ENCODE peak calls at places on chromosome 7, in seven cellular contexts. S is colonic mucosa; E is adrenal gland; Z is CD8-positive, alpha-beta memory T cell; V is neuronal stem cell; N is aorta; C is naive thymus-derived CD4-positive, alpha-beta T cell. H is an unnamed sample.
A peak's percentile ranks its signal among the peaks of the same experiment; 100 is the strongest.

GRCh38 chr7:22860784-22861482 is 38.3 kb upstream of the TOMM7 start:
- DNase-seq in S (no peak), E (no peak), Z (no peak), V (no peak), N (no peak), C (no peak), H (no peak)

GRCh38 chr7:47568569-47568968 is 13.3 kb downstream of the TNS3 start:
- DNase-seq in S (no peak), E (peak; percentile 81), Z (no peak), V (no peak), N (peak; percentile 68), C (no peak), H (peak; percentile 87)

GRCh38 chr7:116990056-116990455 is 36.8 kb downstream of the ST7 start:
- DNase-seq in S (peak; percentile 25), E (no peak), Z (no peak), V (no peak), N (no peak), C (no peak), H (no peak)

GRCh38 chr7:85851571-85852193 is 664.8 kb upstream of the SEMA3D start:
- DNase-seq in S (no peak), E (no peak), Z (no peak), V (peak; percentile 29), N (no peak), C (no peak), H (no peak)

GRCh38 chr7:132292803-132293202 is 283.5 kb downstream of the PLXNA4 start:
- DNase-seq in S (no peak), E (no peak), Z (no peak), V (no peak), N (no peak), C (no peak), H (no peak)

GRCh38 chr7:136049117-136049516 is 72.0 kb upstream of the MTPN start:
- DNase-seq in S (no peak), E (no peak), Z (no peak), V (no peak), N (no peak), C (no peak), H (no peak)

GRCh38 chr7:74228951-74229900 is 19.4 kb downstream of the LAT2 start:
- DNase-seq in S (no peak), E (no peak), Z (no peak), V (no peak), N (no peak), C (no peak), H (no peak)

GRCh38 chr7:44222776-44223261 is 22.0 kb downstream of the YKT6 start:
- DNase-seq in S (no peak), E (no peak), Z (no peak), V (no peak), N (peak; percentile 15), C (no peak), H (peak; percentile 72)

GRCh38 chr7:133784421-133785045 is 342.6 kb upstream of the LRGUK start:
- DNase-seq in S (no peak), E (no peak), Z (no peak), V (no peak), N (no peak), C (no peak), H (no peak)

DNA sequence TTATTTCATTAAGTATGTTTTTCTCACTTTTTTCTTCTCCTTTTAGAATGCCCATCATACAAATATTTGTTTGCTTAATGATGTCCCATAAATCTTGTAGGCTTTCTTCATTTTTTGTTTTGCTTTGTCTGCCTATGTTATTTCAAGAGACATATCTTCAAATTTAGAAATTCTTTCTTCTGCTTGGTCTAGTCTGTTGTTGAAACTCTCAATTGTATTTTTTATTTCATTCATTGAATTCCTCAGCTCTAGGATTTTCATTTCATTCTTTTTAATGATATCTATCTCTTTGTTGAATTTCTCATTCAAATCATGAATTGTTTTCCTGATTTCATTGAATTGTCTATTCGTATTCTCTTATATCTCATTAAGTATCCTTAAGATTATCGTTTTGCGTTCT is 125.1 kb upstream of the VIPR2 start:
- DNase-seq in S (no peak), E (no peak), Z (no peak), V (no peak), N (no peak), C (no peak), H (no peak)
- H3K9me3 ChIP-seq in S (no peaks in the 10 kb centered on the region), E (no peaks in the 10 kb centered on the region), Z (peaks cover 8% of the 10 kb centered on the region), V (peaks cover 14% of the 10 kb centered on the region), N (no peaks in the 10 kb centered on the region), C (peaks cover 15% of the 10 kb centered on the region), H (peaks cover 16% of the 10 kb centered on the region)

GRCh38 chr7:101198476-101198875 is 2.4 kb downstream of the MOGAT3 start:
- DNase-seq in S (no peak), E (no peak), Z (no peak), V (no peak), N (no peak), C (no peak), H (no peak)

GRCh38 chr7:101202603-101202918 is 1.7 kb upstream of the MOGAT3 start:
- DNase-seq in S (no peak), E (no peak), Z (no peak), V (no peak), N (no peak), C (no peak), H (no peak)

GRCh38 chr7:101200504-101200861 is 353 bp downstream of the MOGAT3 start:
- DNase-seq in S (no peak), E (no peak), Z (no peak), V (no peak), N (no peak), C (no peak), H (no peak)

GRCh38 chr7:101201695-101202602 is 1.1 kb upstream of the MOGAT3 start:
- DNase-seq in S (peak; percentile 86), E (no peak), Z (no peak), V (no peak), N (no peak), C (no peak), H (no peak)

DNA sequence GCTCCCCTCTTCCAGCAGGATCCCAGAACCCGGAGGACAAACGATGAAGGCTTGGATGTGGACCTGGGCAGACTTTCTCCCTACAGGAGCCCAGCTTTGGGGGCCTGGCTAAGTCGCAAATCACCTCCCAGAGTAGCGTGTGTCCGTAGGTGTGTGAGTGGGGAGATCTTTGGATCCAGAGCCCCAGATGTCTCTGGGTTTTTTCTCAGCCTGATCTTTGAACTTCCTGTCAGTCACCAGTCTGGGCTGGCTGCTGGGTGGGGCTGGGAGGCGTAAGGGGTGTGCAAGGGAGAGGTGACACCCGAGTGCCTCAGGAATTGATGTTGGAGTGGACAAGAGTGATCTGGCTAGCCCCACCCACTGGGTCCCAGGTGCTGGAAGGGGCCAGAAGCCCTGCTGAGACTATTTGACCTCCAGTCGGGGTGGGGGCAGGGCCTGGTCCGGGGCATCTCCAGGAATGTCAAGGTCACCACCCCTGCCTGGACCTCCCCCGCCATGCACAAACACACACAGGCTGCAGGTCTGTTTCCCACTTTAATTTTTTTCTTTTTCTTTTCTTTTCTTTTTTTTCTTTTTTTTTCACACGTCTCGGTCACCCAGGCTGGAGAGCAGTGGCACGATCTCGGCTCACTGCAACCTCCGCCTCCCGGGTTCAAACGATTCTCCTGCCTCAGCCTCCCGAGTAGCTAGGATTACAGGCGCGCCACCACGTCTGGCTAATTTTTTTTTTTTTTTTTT is at the start of gene MOGAT3:
- DNase-seq in S (peak; percentile 95), E (no peak), Z (no peak), V (no peak), N (no peak), C (no peak), H (no peak)
- H3K4me3 ChIP-seq in S (peak within 1 kb of the TSS; percentile 32), E (no peak within 1 kb of the TSS), Z (no peak within 1 kb of the TSS), V (no peak within 1 kb of the TSS), N (no peak within 1 kb of the TSS), C (no peak within 1 kb of the TSS), H (peak within 1 kb of the TSS; percentile 53)

GRCh38 chr7:158245724-158246041 is 341.9 kb downstream of the PTPRN2 start:
- DNase-seq in S (no peak), E (no peak), Z (no peak), V (no peak), N (no peak), C (no peak), H (peak; percentile 55)

GRCh38 chr7:158246272-158246959 is 341.2 kb downstream of the PTPRN2 start:
- DNase-seq in S (no peak), E (no peak), Z (no peak), V (no peak), N (no peak), C (no peak), H (peak; percentile 66)

GRCh38 chr7:158247758-158248487 is 339.7 kb downstream of the PTPRN2 start:
- DNase-seq in S (no peak), E (no peak), Z (no peak), V (no peak), N (no peak), C (no peak), H (peak; percentile 16)

GRCh38 chr7:158248816-158249215 is 338.8 kb downstream of the PTPRN2 start:
- DNase-seq in S (no peak), E (no peak), Z (no peak), V (no peak), N (no peak), C (no peak), H (no peak)

GRCh38 chr7:158246960-158247673 is 340.5 kb downstream of the PTPRN2 start:
- DNase-seq in S (no peak), E (no peak), Z (no peak), V (no peak), N (no peak), C (no peak), H (peak; percentile 55)
- H3K9me3 ChIP-seq in S (no peaks in the 10 kb centered on the region), E (no peaks in the 10 kb centered on the region), Z (no peaks in the 10 kb centered on the region), V (peaks cover 13% of the 10 kb centered on the region), N (no peaks in the 10 kb centered on the region), C (no peaks in the 10 kb centered on the region), H (peaks cover 7% of the 10 kb centered on the region)

DNA sequence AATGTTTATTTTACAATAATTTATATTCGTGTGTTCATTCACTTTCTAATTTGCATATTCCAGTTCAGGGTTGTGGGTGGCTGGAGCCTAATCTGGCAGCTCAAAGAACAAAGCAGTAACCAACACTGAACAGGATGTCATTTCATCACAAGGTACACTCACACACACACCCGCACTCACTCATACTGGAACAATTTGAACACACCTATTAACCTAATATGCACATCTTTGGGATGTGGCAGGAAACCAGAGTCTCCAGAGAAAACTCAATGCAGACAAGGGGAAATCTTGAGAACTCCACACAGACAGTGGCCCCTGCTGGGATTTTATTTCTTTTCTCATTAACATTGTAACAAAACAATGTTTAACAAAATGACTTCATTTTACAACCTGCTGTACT is 97.4 kb downstream of the TWIST1 start:
- DNase-seq in S (no peak), E (no peak), Z (no peak), V (no peak), N (no peak), C (no peak), H (no peak)
- H3K4me3 ChIP-seq in S (no peak overlapping the region), E (no peak overlapping the region), Z (no peak overlapping the region), V (no peak overlapping the region), N (no peak overlapping the region), C (no peak overlapping the region), H (no peak overlapping the region)

GRCh38 chr7:71710442-71710841 is 578.5 kb downstream of the GALNT17 start:
- DNase-seq in S (no peak), E (no peak), Z (no peak), V (no peak), N (no peak), C (no peak), H (no peak)

GRCh38 chr7:71716741-71717140 is 584.8 kb downstream of the GALNT17 start:
- DNase-seq in S (no peak), E (no peak), Z (no peak), V (no peak), N (no peak), C (no peak), H (no peak)

GRCh38 chr7:71707041-71707440 is 575.1 kb downstream of the GALNT17 start:
- DNase-seq in S (no peak), E (no peak), Z (no peak), V (no peak), N (no peak), C (no peak), H (no peak)

GRCh38 chr7:71708710-71709109 is 576.8 kb downstream of the GALNT17 start:
- DNase-seq in S (no peak), E (no peak), Z (no peak), V (no peak), N (no peak), C (no peak), H (no peak)

GRCh38 chr7:71712653-71713180 is 580.8 kb downstream of the GALNT17 start:
- DNase-seq in S (no peak), E (no peak), Z (no peak), V (no peak), N (no peak), C (no peak), H (no peak)
- H3K9me3 ChIP-seq in S (no peaks in the 10 kb centered on the region), E (no peaks in the 10 kb centered on the region), Z (no peaks in the 10 kb centered on the region), V (no peaks in the 10 kb centered on the region), N (no peaks in the 10 kb centered on the region), C (no peaks in the 10 kb centered on the region), H (peaks cover 8% of the 10 kb centered on the region)

H was measured in spleen.